ENCODE peak calls at places on chromosomes 7 and 10, in nine cellular contexts. One of them, this sample, is unnamed.
A peak's percentile ranks its signal among the peaks of the same experiment; 100 is the strongest.

GRCh38 chr10:120508393-120508792 is 51.4 kb downstream of the PLPP4 start:
- DNase-seq in caudate nucleus: no peak
- DNase-seq in cardiac fibroblast: peak; percentile 7
- DNase-seq in A549: peak; percentile 13
- DNase-seq in EL: peak; percentile 88
- DNase-seq in neuronal stem cell: no peak
- DNase-seq in kidney glomerular epithelial cell: peak; percentile 70
- DNase-seq in left ventricle myocardium superior: no peak
- DNase-seq in substantia nigra: peak; percentile 54
- DNase-seq in this sample: peak; percentile 49

GRCh38 chr7:128020161-128020560 is 11.1 kb downstream of the LRRC4 start:
- DNase-seq in A549: peak; percentile 48
- DNase-seq in cardiac fibroblast: no peak
- DNase-seq in caudate nucleus: no peak
- DNase-seq in kidney glomerular epithelial cell: no peak
- DNase-seq in EL: no peak
- DNase-seq in neuronal stem cell: no peak
- DNase-seq in substantia nigra: no peak
- DNase-seq in left ventricle myocardium superior: no peak
- DNase-seq in this sample: no peak

GRCh38 chr10:47412869-47413268 is 28.8 kb upstream of the ZNF488 start:
- DNase-seq in substantia nigra: no peak
- DNase-seq in caudate nucleus: no peak
- DNase-seq in left ventricle myocardium superior: no peak
- DNase-seq in A549: peak; percentile 33
- DNase-seq in kidney glomerular epithelial cell: no peak
- DNase-seq in EL: no peak
- DNase-seq in cardiac fibroblast: peak; percentile 29
- DNase-seq in neuronal stem cell: no peak
- DNase-seq in this sample: peak; percentile 30

GRCh38 chr7:93601363-93601762 is 26.8 kb upstream of the CALCR start:
- DNase-seq in left ventricle myocardium superior: no peak
- DNase-seq in EL: peak; percentile 3
- DNase-seq in cardiac fibroblast: no peak
- DNase-seq in substantia nigra: no peak
- DNase-seq in kidney glomerular epithelial cell: no peak
- DNase-seq in caudate nucleus: no peak
- DNase-seq in neuronal stem cell: no peak
- DNase-seq in A549: peak; percentile 2
- DNase-seq in this sample: no peak

GRCh38 chr10:44879531-44879899 is 31.6 kb upstream of the TMEM72 start:
- DNase-seq in kidney glomerular epithelial cell: no peak
- DNase-seq in A549: no peak
- DNase-seq in caudate nucleus: no peak
- DNase-seq in neuronal stem cell: no peak
- DNase-seq in EL: no peak
- DNase-seq in substantia nigra: no peak
- DNase-seq in cardiac fibroblast: no peak
- DNase-seq in left ventricle myocardium superior: no peak
- DNase-seq in this sample: no peak

GRCh38 chr7:57651006-57651405 is 201.0 kb downstream of the ZNF716 start:
- DNase-seq in A549: no peak
- DNase-seq in kidney glomerular epithelial cell: no peak
- DNase-seq in left ventricle myocardium superior: no peak
- DNase-seq in caudate nucleus: no peak
- DNase-seq in neuronal stem cell: no peak
- DNase-seq in EL: no peak
- DNase-seq in cardiac fibroblast: no peak
- DNase-seq in substantia nigra: no peak
- DNase-seq in this sample: no peak

GRCh38 chr7:157553256-157553655 is 216.5 kb downstream of the DNAJB6 start:
- DNase-seq in caudate nucleus: no peak
- DNase-seq in kidney glomerular epithelial cell: no peak
- DNase-seq in A549: no peak
- DNase-seq in substantia nigra: no peak
- DNase-seq in EL: no peak
- DNase-seq in neuronal stem cell: no peak
- DNase-seq in cardiac fibroblast: no peak
- DNase-seq in left ventricle myocardium superior: peak; percentile 12
- DNase-seq in this sample: no peak

GRCh38 chr7:142539901-142540300 is 209.4 kb upstream of the PRSS1 start:
- DNase-seq in cardiac fibroblast: peak; percentile 31
- DNase-seq in EL: peak; percentile 82
- DNase-seq in neuronal stem cell: no peak
- DNase-seq in left ventricle myocardium superior: no peak
- DNase-seq in A549: peak; percentile 21
- DNase-seq in caudate nucleus: no peak
- DNase-seq in substantia nigra: no peak
- DNase-seq in kidney glomerular epithelial cell: peak; percentile 63
- DNase-seq in this sample: no peak

GRCh38 chr10:35219292-35219691 is 92.6 kb downstream of the CREM start:
- DNase-seq in kidney glomerular epithelial cell: no peak
- DNase-seq in EL: no peak
- DNase-seq in left ventricle myocardium superior: no peak
- DNase-seq in neuronal stem cell: no peak
- DNase-seq in cardiac fibroblast: no peak
- DNase-seq in substantia nigra: no peak
- DNase-seq in A549: no peak
- DNase-seq in caudate nucleus: no peak
- DNase-seq in this sample: no peak

GRCh38 chr7:131272086-131272485 is 55.6 kb upstream of the MKLN1 start:
- DNase-seq in A549: no peak
- DNase-seq in caudate nucleus: no peak
- DNase-seq in EL: no peak
- DNase-seq in substantia nigra: no peak
- DNase-seq in kidney glomerular epithelial cell: no peak
- DNase-seq in neuronal stem cell: no peak
- DNase-seq in cardiac fibroblast: no peak
- DNase-seq in left ventricle myocardium superior: no peak
- DNase-seq in this sample: no peak

GRCh38 chr7:74197449-74198108 is 12.2 kb upstream of the LAT2 start:
- DNase-seq in left ventricle myocardium superior: no peak
- DNase-seq in caudate nucleus: no peak
- DNase-seq in neuronal stem cell: no peak
- DNase-seq in cardiac fibroblast: no peak
- DNase-seq in substantia nigra: no peak
- DNase-seq in kidney glomerular epithelial cell: no peak
- DNase-seq in A549: no peak
- DNase-seq in EL: no peak
- DNase-seq in this sample: no peak

GRCh38 chr7:27179030-27179429 is 4.9 kb upstream of the HOXA10 start:
- DNase-seq in EL: peak; percentile 40
- DNase-seq in neuronal stem cell: no peak
- DNase-seq in caudate nucleus: no peak
- DNase-seq in left ventricle myocardium superior: no peak
- DNase-seq in kidney glomerular epithelial cell: no peak
- DNase-seq in A549: no peak
- DNase-seq in substantia nigra: no peak
- DNase-seq in cardiac fibroblast: no peak
- DNase-seq in this sample: no peak

GRCh38 chr10:67917169-67917568 is 32.7 kb downstream of the SIRT1 start:
- DNase-seq in substantia nigra: no peak
- DNase-seq in kidney glomerular epithelial cell: no peak
- DNase-seq in EL: no peak
- DNase-seq in cardiac fibroblast: no peak
- DNase-seq in A549: no peak
- DNase-seq in left ventricle myocardium superior: no peak
- DNase-seq in neuronal stem cell: no peak
- DNase-seq in caudate nucleus: no peak
- DNase-seq in this sample: no peak

GRCh38 chr10:96999987-97000386 is 167.9 kb downstream of the LCOR start:
- DNase-seq in A549: no peak
- DNase-seq in left ventricle myocardium superior: no peak
- DNase-seq in EL: no peak
- DNase-seq in substantia nigra: no peak
- DNase-seq in cardiac fibroblast: no peak
- DNase-seq in kidney glomerular epithelial cell: no peak
- DNase-seq in neuronal stem cell: no peak
- DNase-seq in caudate nucleus: no peak
- DNase-seq in this sample: no peak

GRCh38 chr10:23315966-23316365 is 28.6 kb downstream of the C10orf67 start:
- DNase-seq in EL: no peak
- DNase-seq in kidney glomerular epithelial cell: no peak
- DNase-seq in left ventricle myocardium superior: no peak
- DNase-seq in neuronal stem cell: no peak
- DNase-seq in caudate nucleus: no peak
- DNase-seq in substantia nigra: no peak
- DNase-seq in cardiac fibroblast: no peak
- DNase-seq in A549: no peak
- DNase-seq in this sample: no peak

GRCh38 chr7:67413670-67414069 is 417.0 kb downstream of the TYW1 start:
- DNase-seq in caudate nucleus: no peak
- DNase-seq in EL: no peak
- DNase-seq in left ventricle myocardium superior: no peak
- DNase-seq in cardiac fibroblast: no peak
- DNase-seq in kidney glomerular epithelial cell: no peak
- DNase-seq in substantia nigra: no peak
- DNase-seq in A549: no peak
- DNase-seq in neuronal stem cell: no peak
- DNase-seq in this sample: no peak

GRCh38 chr7:9900339-9900738 is 1073.3 kb upstream of the PHF14 start:
- DNase-seq in substantia nigra: no peak
- DNase-seq in A549: no peak
- DNase-seq in neuronal stem cell: no peak
- DNase-seq in caudate nucleus: no peak
- DNase-seq in EL: no peak
- DNase-seq in left ventricle myocardium superior: no peak
- DNase-seq in kidney glomerular epithelial cell: no peak
- DNase-seq in cardiac fibroblast: no peak
- DNase-seq in this sample: no peak

GRCh38 chr7:27165655-27166474 is 528 bp upstream of the HOXA9 start:
- DNase-seq in cardiac fibroblast: no peak
- DNase-seq in caudate nucleus: no peak
- DNase-seq in left ventricle myocardium superior: peak; percentile 20
- DNase-seq in neuronal stem cell: no peak
- DNase-seq in EL: peak; percentile 58
- DNase-seq in substantia nigra: no peak
- DNase-seq in kidney glomerular epithelial cell: no peak
- DNase-seq in A549: no peak
- DNase-seq in this sample: peak; percentile 52

GRCh38 chr10:93629636-93630291 is 17.4 kb downstream of the PDE6C start:
- DNase-seq in kidney glomerular epithelial cell: no peak
- DNase-seq in caudate nucleus: no peak
- DNase-seq in left ventricle myocardium superior: no peak
- DNase-seq in substantia nigra: no peak
- DNase-seq in EL: no peak
- DNase-seq in A549: no peak
- DNase-seq in neuronal stem cell: no peak
- DNase-seq in cardiac fibroblast: no peak
- DNase-seq in this sample: no peak

GRCh38 chr10:69644658-69645295 is 14.7 kb downstream of the FAM241B start:
- DNase-seq in left ventricle myocardium superior: peak; percentile 66
- DNase-seq in A549: peak; percentile 48
- DNase-seq in kidney glomerular epithelial cell: peak; percentile 42
- DNase-seq in neuronal stem cell: peak; percentile 63
- DNase-seq in caudate nucleus: peak; percentile 66
- DNase-seq in substantia nigra: peak; percentile 28
- DNase-seq in EL: peak; percentile 65
- DNase-seq in cardiac fibroblast: peak; percentile 67
- DNase-seq in this sample: peak; percentile 35

GRCh38 chr10:8981277-8981676 is 926.8 kb downstream of the GATA3 start:
- DNase-seq in cardiac fibroblast: no peak
- DNase-seq in neuronal stem cell: no peak
- DNase-seq in substantia nigra: no peak
- DNase-seq in A549: no peak
- DNase-seq in left ventricle myocardium superior: no peak
- DNase-seq in caudate nucleus: no peak
- DNase-seq in kidney glomerular epithelial cell: no peak
- DNase-seq in EL: no peak
- DNase-seq in this sample: no peak

GRCh38 chr10:27540672-27541071 is 36.6 kb downstream of the RAB18 start:
- DNase-seq in cardiac fibroblast: no peak
- DNase-seq in caudate nucleus: no peak
- DNase-seq in neuronal stem cell: no peak
- DNase-seq in EL: no peak
- DNase-seq in A549: no peak
- DNase-seq in left ventricle myocardium superior: no peak
- DNase-seq in substantia nigra: no peak
- DNase-seq in kidney glomerular epithelial cell: no peak
- DNase-seq in this sample: no peak

GRCh38 chr10:131086094-131086493 is 225.4 kb downstream of the TCERG1L start:
- DNase-seq in kidney glomerular epithelial cell: no peak
- DNase-seq in cardiac fibroblast: no peak
- DNase-seq in left ventricle myocardium superior: no peak
- DNase-seq in A549: no peak
- DNase-seq in caudate nucleus: no peak
- DNase-seq in EL: no peak
- DNase-seq in neuronal stem cell: no peak
- DNase-seq in substantia nigra: no peak
- DNase-seq in this sample: no peak

GRCh38 chr10:48457949-48458661 is 146.8 kb downstream of the ARHGAP22 start:
- DNase-seq in cardiac fibroblast: no peak
- DNase-seq in A549: no peak
- DNase-seq in neuronal stem cell: no peak
- DNase-seq in EL: no peak
- DNase-seq in left ventricle myocardium superior: no peak
- DNase-seq in substantia nigra: no peak
- DNase-seq in caudate nucleus: no peak
- DNase-seq in kidney glomerular epithelial cell: no peak
- DNase-seq in this sample: no peak

GRCh38 chr10:2839081-2839725 is 228.1 kb upstream of the PFKP start:
- DNase-seq in kidney glomerular epithelial cell: peak; percentile 41
- DNase-seq in cardiac fibroblast: no peak
- DNase-seq in EL: peak; percentile 13
- DNase-seq in left ventricle myocardium superior: peak; percentile 61
- DNase-seq in A549: peak; percentile 49
- DNase-seq in caudate nucleus: no peak
- DNase-seq in substantia nigra: peak; percentile 4
- DNase-seq in neuronal stem cell: peak; percentile 17
- DNase-seq in this sample: peak; percentile 35

This sample was measured in Caki2.